ENCODE peak calls at places on chromosomes 1 and 21, in five cellular contexts. Q is body of pancreas; D is effector CD4-positive, alpha-beta T cell; E is H9; A is NCI-H774. N is an unnamed sample.
A peak's percentile ranks its signal among the peaks of the same experiment; 100 is the strongest.

GRCh38 chr1:55696181-55696580 is 481.0 kb upstream of the USP24 start:
- DNase-seq in A (no peak), Q (peak; percentile 27), E (no peak), D (no peak), N (no peak)

GRCh38 chr1:41493117-41493536 is 8.6 kb upstream of the EDN2 start:
- DNase-seq in D (no peak), Q (no peak), E (no peak), A (no peak), N (no peak)

GRCh38 chr1:32791881-32792280 is 25.3 kb downstream of the YARS1 start:
- DNase-seq in D (no peak), Q (no peak), A (no peak), E (no peak), N (no peak)

GRCh38 chr1:156510709-156511108 is 10.1 kb upstream of the MEF2D start:
- DNase-seq in D (no peak), A (no peak), Q (peak; percentile 65), E (no peak), N (no peak)

GRCh38 chr1:37621326-37621870 is 13.3 kb downstream of the RSPO1 start:
- DNase-seq in E (no peak), Q (no peak), D (no peak), A (no peak), N (no peak)

GRCh38 chr21:28746166-28746565 is 246.5 kb downstream of the LTN1 start:
- DNase-seq in Q (no peak), A (no peak), D (no peak), E (no peak), N (no peak)

GRCh38 chr21:42563261-42564045 is 49.8 kb downstream of the SLC37A1 start:
- DNase-seq in Q (peak; percentile 1), E (no peak), A (no peak), D (no peak), N (no peak)

GRCh38 chr1:181043025-181043880 is 9.5 kb downstream of the MR1 start:
- DNase-seq in E (no peak), D (no peak), A (no peak), Q (peak; percentile 45), N (peak; percentile 32)

GRCh38 chr1:84375965-84376910 is 22.0 kb upstream of the DNASE2B start:
- DNase-seq in D (no peak), E (no peak), Q (no peak), A (no peak), N (no peak)

GRCh38 chr1:86436041-86436440 is 12.1 kb downstream of the CLCA2 start:
- DNase-seq in E (no peak), A (no peak), D (no peak), Q (no peak), N (no peak)